ENCODE peak calls at places on chromosomes 6 and 20, in seven cellular contexts. D, T, U, H, B, I and K are unnamed samples.
A peak's percentile ranks its signal among the peaks of the same experiment; 100 is the strongest.

GRCh38 chr6:44264154-44265002 is 973 bp downstream of the NFKBIE start:
- DNase-seq in D (no peak), T (no peak), U (no peak), H (peak; percentile 44), B (no peak), I (no peak), K (peak; percentile 19)

GRCh38 chr6:112906737-112907136 is 559.6 kb downstream of the RFPL4B start:
- DNase-seq in D (no peak), T (no peak), U (no peak), H (no peak), B (no peak), I (no peak), K (no peak)

GRCh38 chr20:37319120-37319717 is 26.7 kb upstream of the SRC start:
- DNase-seq in D (no peak), T (no peak), U (no peak), H (no peak), B (no peak), I (no peak), K (no peak)

GRCh38 chr6:15578716-15579391 is 84.0 kb downstream of the DTNBP1 start:
- DNase-seq in D (no peak), T (no peak), U (no peak), H (no peak), B (no peak), I (no peak), K (no peak)

GRCh38 chr6:125229080-125229479 is 72.7 kb downstream of the HDDC2 start:
- DNase-seq in D (no peak), T (no peak), U (no peak), H (no peak), B (no peak), I (no peak), K (no peak)

GRCh38 chr6:39189915-39190544 is 39.2 kb downstream of the KCNK5 start:
- DNase-seq in D (peak; percentile 33), T (peak; percentile 62), U (no peak), H (no peak), B (peak; percentile 46), I (no peak), K (peak; percentile 71)

GRCh38 chr6:44115866-44116265 is 11.4 kb downstream of the MRPL14 start:
- DNase-seq in D (no peak), T (no peak), U (no peak), H (no peak), B (no peak), I (no peak), K (no peak)

GRCh38 chr20:64151634-64152530 is 12.4 kb upstream of the MYT1 start:
- DNase-seq in D (no peak), T (no peak), U (peak; percentile 33), H (no peak), B (no peak), I (no peak), K (no peak)

GRCh38 chr6:38269773-38270172 is 370.0 kb downstream of the BTBD9 start:
- DNase-seq in D (no peak), T (no peak), U (no peak), H (no peak), B (no peak), I (no peak), K (no peak)

GRCh38 chr6:18703546-18703945 is 316.4 kb downstream of the RNF144B start:
- DNase-seq in D (no peak), T (no peak), U (no peak), H (no peak), B (no peak), I (no peak), K (no peak)

GRCh38 chr20:37992802-37993538 is 40.3 kb downstream of the TTI1 start:
- DNase-seq in D (peak; percentile 49), T (no peak), U (no peak), H (peak; percentile 21), B (no peak), I (no peak), K (no peak)

GRCh38 chr6:125787791-125788190 is 3.0 kb upstream of the NCOA7 start:
- DNase-seq in D (no peak), T (no peak), U (no peak), H (no peak), B (no peak), I (no peak), K (no peak)

GRCh38 chr6:144277605-144278227 is 7.4 kb upstream of the UTRN start:
- DNase-seq in D (no peak), T (no peak), U (no peak), H (no peak), B (no peak), I (no peak), K (no peak)

GRCh38 chr6:42313941-42314570 is 96.4 kb upstream of the MRPS10 start:
- DNase-seq in D (no peak), T (no peak), U (no peak), H (no peak), B (no peak), I (no peak), K (no peak)

GRCh38 chr6:7243188-7243942 is 69.6 kb downstream of the SSR1 start:
- DNase-seq in D (no peak), T (peak; percentile 76), U (no peak), H (peak; percentile 52), B (peak; percentile 49), I (peak; percentile 61), K (peak; percentile 71)

GRCh38 chr6:150891886-150892485 is 26.5 kb downstream of the MTHFD1L start:
- DNase-seq in D (peak; percentile 51), T (peak; percentile 89), U (peak; percentile 82), H (peak; percentile 58), B (peak; percentile 62), I (peak; percentile 76), K (peak; percentile 76)

GRCh38 chr6:75363304-75363703 is 78.7 kb upstream of the TMEM30A start:
- DNase-seq in D (no peak), T (no peak), U (no peak), H (no peak), B (no peak), I (no peak), K (no peak)

GRCh38 chr6:144415835-144416237 is 130.7 kb downstream of the UTRN start:
- DNase-seq in D (no peak), T (no peak), U (no peak), H (no peak), B (no peak), I (no peak), K (no peak)

GRCh38 chr20:24102290-24102689 is 113.7 kb upstream of the GGTLC1 start:
- DNase-seq in D (no peak), T (no peak), U (no peak), H (peak; percentile 21), B (no peak), I (no peak), K (peak; percentile 56)

GRCh38 chr20:17226410-17227198 is at the start of gene PCSK2:
- DNase-seq in D (peak; percentile 24), T (no peak), U (peak; percentile 63), H (no peak), B (peak; percentile 89), I (no peak), K (peak; percentile 76)

GRCh38 chr6:56387621-56388413 is 140.4 kb upstream of the COL21A1 start:
- DNase-seq in D (no peak), T (no peak), U (no peak), H (no peak), B (no peak), I (no peak), K (no peak)

GRCh38 chr20:23018941-23019340 is 16.2 kb upstream of the SSTR4 start:
- DNase-seq in D (no peak), T (no peak), U (no peak), H (no peak), B (no peak), I (no peak), K (no peak)

GRCh38 chr6:141199074-141199473 is 933.7 kb upstream of the GJE1 start:
- DNase-seq in D (no peak), T (no peak), U (no peak), H (no peak), B (no peak), I (no peak), K (no peak)

GRCh38 chr20:34815636-34816035 is 9.8 kb downstream of the NCOA6 start:
- DNase-seq in D (no peak), T (no peak), U (no peak), H (no peak), B (no peak), I (no peak), K (no peak)

GRCh38 chr20:6599876-6600275 is 167.6 kb upstream of the BMP2 start:
- DNase-seq in D (no peak), T (no peak), U (no peak), H (no peak), B (no peak), I (no peak), K (no peak)

GRCh38 chr6:29702519-29703103 is 20.6 kb upstream of the HLA-F start:
- DNase-seq in D (no peak), T (no peak), U (no peak), H (peak; percentile 89), B (peak; percentile 79), I (no peak), K (peak; percentile 82)
- TF ChIP-seq CTCF in D (peak; percentile 19), T (peak; percentile 52), U (no peak), H (peak; percentile 71), B (peak; percentile 71), I (no peak), K (peak; percentile 72)

DNA sequence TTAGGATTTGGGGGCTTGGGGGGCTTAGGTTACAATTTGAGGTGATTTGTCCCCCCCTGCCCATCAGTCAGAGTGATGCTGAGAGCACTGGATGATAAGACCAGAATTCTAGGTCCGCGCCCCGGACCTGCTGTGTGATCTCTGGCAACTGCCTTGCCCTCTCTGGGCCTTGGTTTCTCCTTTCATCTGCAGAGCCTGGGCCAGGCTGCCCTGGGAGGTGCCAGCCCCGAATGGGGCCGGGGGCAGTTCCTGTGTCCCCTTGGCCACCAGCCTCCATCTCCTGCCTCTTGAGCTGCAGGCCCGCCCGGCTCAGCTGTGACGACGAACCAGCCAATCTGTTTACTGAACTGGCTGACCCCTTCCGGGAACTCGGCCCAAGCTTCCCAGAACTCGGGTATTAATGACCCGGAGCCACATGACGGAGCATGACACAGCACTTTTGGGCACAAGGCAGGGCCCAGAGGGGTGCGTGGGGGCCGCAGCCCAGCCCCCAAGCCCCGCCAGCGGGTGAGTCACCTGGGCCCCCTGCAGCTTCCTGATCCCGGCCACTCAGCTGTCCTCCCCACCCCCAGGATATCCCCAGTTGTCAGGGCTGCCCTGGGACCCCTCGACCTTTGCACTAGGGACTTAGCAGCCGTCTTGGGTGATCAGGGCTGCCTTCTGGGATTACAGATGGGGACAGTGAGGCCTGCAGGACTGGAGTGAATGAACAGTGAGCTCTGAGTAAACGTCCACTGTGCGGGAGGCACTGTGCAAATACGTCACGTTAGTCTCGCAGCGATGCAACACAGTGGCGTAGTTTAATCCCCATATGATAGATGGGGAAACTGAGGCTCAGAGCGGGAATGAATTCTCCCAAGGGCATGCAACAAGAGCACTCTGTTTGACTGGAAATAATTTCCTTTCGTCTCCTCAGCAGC is 102.0 kb downstream of the CEBPB start:
- DNase-seq in D (peak; percentile 97), T (peak; percentile 98), U (peak; percentile 98), H (no peak), B (peak; percentile 37), I (peak; percentile 89), K (no peak)
- TF ChIP-seq CTCF in D (no peak), T (no peak), U (no peak), H (no peak), B (no peak), I (no peak), K (no peak)

GRCh38 chr20:142290-142689 is at the start of gene DEFB126:
- DNase-seq in D (no peak), T (no peak), U (no peak), H (no peak), B (no peak), I (no peak), K (no peak)

GRCh38 chr20:137668-138131 is 4.7 kb upstream of the DEFB126 start:
- DNase-seq in D (no peak), T (no peak), U (no peak), H (no peak), B (peak; percentile 34), I (no peak), K (no peak)
- TF ChIP-seq CTCF in D (no peak), T (no peak), U (no peak), H (no peak), B (peak; percentile 72), I (no peak), K (peak; percentile 44)

GRCh38 chr6:170147832-170148708 is 142.8 kb downstream of the DLL1 start:
- DNase-seq in D (no peak), T (no peak), U (peak; percentile 56), H (peak; percentile 63), B (peak; percentile 19), I (no peak), K (no peak)
- TF ChIP-seq CTCF in D (no peak), T (no peak), U (no peak), H (no peak), B (no peak), I (no peak), K (no peak)